ENCODE peak calls at places on chromosome 17, in nine cellular contexts. H is NAMALWA; S is right cardiac atrium; N is H54; Q is naive thymus-derived CD4-positive, alpha-beta T cell; W is pulmonary artery endothelial cell; B is cardiac septum; K is activated B cell treated with CpG ODN at 0.5 μM for 24 hours; U is progenitor cell of endocrine pancreas. V is an unnamed sample.
A peak's percentile ranks its signal among the peaks of the same experiment; 100 is the strongest.

GRCh38 chr17:8629371-8630226 is 926 bp downstream of the MYH10 start:
- DNase-seq in S (peak; percentile 76), Q (peak; percentile 7), B (no peak), U (peak; percentile 36), H (peak; percentile 10), N (no peak), K (peak; percentile 29), W (no peak), V (no peak)

GRCh38 chr17:47694018-47694817 is at the start of gene TBKBP1:
- DNase-seq in H (peak; percentile 78), Q (peak; percentile 33), K (peak; percentile 57), B (peak; percentile 84), S (peak; percentile 88), N (peak; percentile 59), U (peak; percentile 80), W (no peak), V (no peak)

GRCh38 chr17:75767881-75768280 is 2.9 kb upstream of the GALK1 start:
- DNase-seq in W (no peak), U (no peak), B (no peak), S (no peak), H (no peak), Q (no peak), K (no peak), N (no peak), V (no peak)

GRCh38 chr17:29590979-29591736 is 1.7 kb upstream of the GIT1 start:
- DNase-seq in B (no peak), Q (peak; percentile 24), W (no peak), K (no peak), N (peak; percentile 50), S (peak; percentile 86), U (no peak), H (peak; percentile 61), V (no peak)

GRCh38 chr17:14320734-14321475 is 20.0 kb downstream of the HS3ST3B1 start:
- DNase-seq in S (no peak), Q (no peak), W (no peak), U (no peak), K (no peak), N (no peak), B (no peak), H (no peak), V (no peak)

GRCh38 chr17:1959871-1960569 is 65.1 kb downstream of the RTN4RL1 start:
- DNase-seq in W (no peak), K (no peak), B (no peak), H (no peak), N (no peak), Q (no peak), U (no peak), S (peak; percentile 55), V (no peak)

GRCh38 chr17:77622627-77623026 is 335.9 kb upstream of the TNRC6C start:
- DNase-seq in K (no peak), U (no peak), W (no peak), Q (no peak), H (no peak), B (no peak), S (no peak), N (no peak), V (no peak)

GRCh38 chr17:20084621-20085282 is 75.6 kb downstream of the SPECC1 start:
- DNase-seq in W (no peak), N (no peak), H (no peak), U (no peak), Q (no peak), B (no peak), K (no peak), S (no peak), V (no peak)

GRCh38 chr17:29583324-29584248 is 5.9 kb downstream of the GIT1 start:
- DNase-seq in Q (no peak), B (no peak), W (no peak), K (no peak), N (no peak), S (peak; percentile 63), H (no peak), U (no peak), V (peak; percentile 91)

GRCh38 chr17:15475620-15476354 is 8.4 kb upstream of the CDRT4 start:
- DNase-seq in H (no peak), S (no peak), K (no peak), Q (no peak), B (no peak), U (no peak), N (no peak), W (no peak), V (no peak)

GRCh38 chr17:56891751-56892150 is 22.1 kb downstream of the TRIM25 start:
- DNase-seq in N (no peak), H (no peak), W (no peak), B (no peak), U (no peak), K (peak; percentile 50), S (peak; percentile 79), Q (peak; percentile 49), V (no peak)

GRCh38 chr17:82153745-82154375 is 55.8 kb upstream of the FASN start:
- DNase-seq in B (peak; percentile 91), S (peak; percentile 90), N (peak; percentile 81), K (peak; percentile 71), W (peak; percentile 13), H (peak; percentile 89), Q (peak; percentile 82), U (peak; percentile 71), V (no peak)

GRCh38 chr17:17943281-17943984 is 28.8 kb downstream of the TOM1L2 start:
- DNase-seq in S (no peak), W (no peak), Q (no peak), H (no peak), K (no peak), N (no peak), B (no peak), U (no peak), V (no peak)

GRCh38 chr17:4947411-4948165 is 742 bp downstream of the PFN1 start:
- DNase-seq in W (no peak), Q (peak; percentile 66), U (peak; percentile 36), N (no peak), H (peak; percentile 41), S (peak; percentile 87), K (peak; percentile 66), B (no peak), V (no peak)